ENCODE peak calls at places on chromosome 11, in eight cellular contexts. K, F, R, Q, Y, I, X and D are unnamed samples.

GRCh38 chr11:62444271-62444833 is 25.5 kb downstream of the SCGB1A1 start:
- DNase-seq in K (peak; percentile 66), F (peak; percentile 62), R (peak; percentile 72), Q (peak; percentile 40), Y (peak; percentile 24), I (peak; percentile 72), X (peak; percentile 88), D (no peak)

GRCh38 chr11:97614571-97614970 is 1224.8 kb downstream of the JRKL start:
- DNase-seq in K (no peak), F (no peak), R (no peak), Q (no peak), Y (no peak), I (no peak), X (no peak), D (no peak)

GRCh38 chr11:70464509-70465361 is 66.4 kb downstream of the CTTN start:
- DNase-seq in K (no peak), F (no peak), R (no peak), Q (no peak), Y (no peak), I (no peak), X (no peak), D (no peak)

GRCh38 chr11:72657356-72657755 is 16.9 kb downstream of the PDE2A start:
- DNase-seq in K (no peak), F (no peak), R (no peak), Q (no peak), Y (no peak), I (no peak), X (no peak), D (no peak)

GRCh38 chr11:127866109-127866508 is 721.2 kb downstream of the ETS1 start:
- DNase-seq in K (no peak), F (no peak), R (no peak), Q (no peak), Y (no peak), I (no peak), X (no peak), D (no peak)

GRCh38 chr11:113278481-113278880 is 35.9 kb upstream of the TTC12 start:
- DNase-seq in K (no peak), F (no peak), R (no peak), Q (no peak), Y (no peak), I (no peak), X (peak; percentile 37), D (no peak)

GRCh38 chr11:48034926-48035876 is 54.8 kb downstream of the PTPRJ start:
- DNase-seq in K (no peak), F (peak; percentile 33), R (peak; percentile 44), Q (no peak), Y (no peak), I (no peak), X (peak; percentile 84), D (peak; percentile 94)

GRCh38 chr11:95387319-95387718 is 156.3 kb upstream of the SESN3 start:
- DNase-seq in K (no peak), F (no peak), R (peak; percentile 3), Q (no peak), Y (no peak), I (no peak), X (no peak), D (no peak)

GRCh38 chr11:35190804-35191348 is 51.9 kb downstream of the CD44 start:
- DNase-seq in K (no peak), F (no peak), R (no peak), Q (no peak), Y (no peak), I (no peak), X (no peak), D (no peak)

GRCh38 chr11:63505857-63506528 is at the start of gene LGALS12:
- DNase-seq in K (no peak), F (no peak), R (no peak), Q (peak; percentile 98), Y (no peak), I (no peak), X (no peak), D (no peak)

GRCh38 chr11:118610773-118611432 is 3.5 kb downstream of the PHLDB1 start:
- DNase-seq in K (peak; percentile 87), F (peak; percentile 85), R (peak; percentile 81), Q (peak; percentile 73), Y (peak; percentile 85), I (peak; percentile 97), X (peak; percentile 89), D (no peak)

GRCh38 chr11:62201376-62201775 is 7.1 kb upstream of the SCGB2A1 start:
- DNase-seq in K (no peak), F (no peak), R (no peak), Q (no peak), Y (no peak), I (no peak), X (no peak), D (no peak)

GRCh38 chr11:9759519-9760179 is 95.8 kb downstream of the SWAP70 start:
- DNase-seq in K (peak; percentile 87), F (peak; percentile 83), R (peak; percentile 62), Q (peak; percentile 80), Y (peak; percentile 86), I (peak; percentile 91), X (peak; percentile 96), D (peak; percentile 94)

GRCh38 chr11:73728000-73728399 is 32.9 kb downstream of the RAB6A start:
- DNase-seq in K (no peak), F (no peak), R (no peak), Q (no peak), Y (no peak), I (no peak), X (no peak), D (no peak)

GRCh38 chr11:63839508-63840355 is 822 bp downstream of the MARK2 start:
- DNase-seq in K (peak; percentile 66), F (no peak), R (peak; percentile 24), Q (peak; percentile 71), Y (peak; percentile 22), I (peak; percentile 69), X (no peak), D (no peak)

GRCh38 chr11:36622431-36623136 is 24.5 kb upstream of the RAG2 start:
- DNase-seq in K (no peak), F (no peak), R (no peak), Q (peak; percentile 68), Y (no peak), I (no peak), X (no peak), D (peak; percentile 39)

GRCh38 chr11:2955896-2956476 is 26.8 kb upstream of the PHLDA2 start:
- DNase-seq in K (no peak), F (no peak), R (no peak), Q (no peak), Y (no peak), I (no peak), X (no peak), D (no peak)

GRCh38 chr11:118791961-118792578 is 1.1 kb upstream of the DDX6 start:
- DNase-seq in K (peak; percentile 53), F (no peak), R (peak; percentile 41), Q (no peak), Y (peak; percentile 22), I (peak; percentile 70), X (peak; percentile 80), D (peak; percentile 10)

GRCh38 chr11:67281552-67282150 is 7.5 kb upstream of the ANKRD13D start:
- DNase-seq in K (no peak), F (no peak), R (no peak), Q (no peak), Y (no peak), I (no peak), X (no peak), D (no peak)

GRCh38 chr11:17755891-17756290 is 21.3 kb downstream of the KCNC1 start:
- DNase-seq in K (no peak), F (no peak), R (no peak), Q (no peak), Y (no peak), I (no peak), X (no peak), D (no peak)

GRCh38 chr11:33147559-33147958 is 13.7 kb downstream of the CSTF3 start:
- DNase-seq in K (no peak), F (no peak), R (no peak), Q (no peak), Y (no peak), I (no peak), X (no peak), D (no peak)

GRCh38 chr11:793556-793955 is 3.7 kb upstream of the CEND1 start:
- DNase-seq in K (no peak), F (no peak), R (peak; percentile 97), Q (no peak), Y (no peak), I (no peak), X (no peak), D (no peak)

GRCh38 chr11:37747121-37747520 is 1149.1 kb upstream of the RAG2 start:
- DNase-seq in K (no peak), F (no peak), R (no peak), Q (no peak), Y (no peak), I (no peak), X (no peak), D (no peak)